ENCODE peak calls at places on chromosomes 3 and 15, in four cellular contexts. D is HFF-Myc, V is vagina, R is fibroblast of mammary gland. Y is an unnamed sample.

GRCh38 chr3:63976166-63976861 is 47.0 kb downstream of the PSMD6 start:
- DNase-seq in D (peak; percentile 56), V (no peak), R (peak; percentile 99), Y (no peak)

GRCh38 chr3:153087595-153088566 is 74.1 kb upstream of the RAP2B start:
- DNase-seq in D (peak; percentile 96), V (no peak), R (peak; percentile 97), Y (no peak)

GRCh38 chr15:53836618-53837017 is 77.2 kb upstream of the WDR72 start:
- DNase-seq in R (no peak), D (no peak), V (no peak), Y (no peak)

GRCh38 chr3:72487078-72487765 is 361.0 kb downstream of the SHQ1 start:
- DNase-seq in V (no peak), D (peak; percentile 55), R (peak; percentile 82), Y (peak; percentile 72)

GRCh38 chr3:149291178-149291577 is 42.3 kb downstream of the TM4SF18 start:
- DNase-seq in D (no peak), R (no peak), V (no peak), Y (no peak)

GRCh38 chr15:38758001-38758400 is 193.4 kb upstream of the RASGRP1 start:
- DNase-seq in R (peak; percentile 49), D (peak; percentile 67), V (no peak), Y (no peak)

GRCh38 chr15:75357976-75358673 is 10.3 kb downstream of the MAN2C1 start:
- DNase-seq in V (no peak), R (no peak), D (no peak), Y (no peak)

GRCh38 chr15:88860212-88860611 is 35.1 kb downstream of the HAPLN3 start:
- DNase-seq in R (no peak), D (no peak), V (no peak), Y (no peak)

GRCh38 chr3:86653801-86654200 is 337.1 kb downstream of the VGLL3 start:
- DNase-seq in D (no peak), V (no peak), R (no peak), Y (no peak)

GRCh38 chr3:48693826-48694225 is 8.1 kb upstream of the NCKIPSD start:
- DNase-seq in R (no peak), D (no peak), V (no peak), Y (no peak)

GRCh38 chr3:194139085-194139976 is 3.4 kb downstream of the HES1 start:
- DNase-seq in D (peak; percentile 85), V (no peak), R (peak; percentile 92), Y (no peak)

Y was measured in transverse colon.